ENCODE peak calls at places on chromosomes 11 and 22, in eight cellular contexts. V is AG04450; L is left colon; T is dorsolateral prefrontal cortex; Z is stimulated activated CD4-positive, alpha-beta T cell treated with anti-CD3 and anti-CD28 coated beads, Interleukin-1b, Interleukin-23, amount 100 ng/mL, for 4 hours; H is SK-N-SH; K is NCI-H774; D is GM23338. W is an unnamed sample.

GRCh38 chr11:76371170-76371569 is 9.8 kb downstream of the THAP12 start:
- DNase-seq in V (peak), D (no peak), K (no peak), Z (no peak), T (no peak), L (no peak), H (no peak), W (peak)

GRCh38 chr11:109421981-109422590 is at the start of gene C11orf87:
- DNase-seq in H (peak), T (peak), Z (no peak), L (no peak), D (peak), V (no peak), K (peak), W (no peak)

GRCh38 chr11:64306876-64307622 is 1.7 kb downstream of the ESRRA start:
- DNase-seq in D (no peak), H (no peak), L (peak), T (no peak), K (no peak), V (no peak), Z (no peak), W (no peak)

GRCh38 chr11:15034687-15035267 is 38.6 kb upstream of the CALCB start:
- DNase-seq in K (no peak), Z (no peak), D (no peak), H (no peak), V (no peak), L (no peak), T (no peak), W (no peak)

GRCh38 chr11:113817162-113817561 is 37.6 kb downstream of the CLDN25 start:
- DNase-seq in K (no peak), H (no peak), D (no peak), V (no peak), L (no peak), T (no peak), Z (no peak), W (no peak)

GRCh38 chr22:39900306-39901227 is at the start of gene GRAP2:
- DNase-seq in H (no peak), V (no peak), K (no peak), D (no peak), L (no peak), Z (no peak), T (no peak), W (no peak)

GRCh38 chr11:124896821-124897391 is 759 bp downstream of the ROBO4 start:
- DNase-seq in Z (no peak), L (no peak), K (no peak), D (no peak), H (peak), V (no peak), T (no peak), W (no peak)

GRCh38 chr11:25983280-25983679 is 348.6 kb upstream of the ANO3 start:
- DNase-seq in L (no peak), Z (no peak), K (no peak), T (no peak), D (no peak), V (no peak), H (no peak), W (no peak)

GRCh38 chr11:130651266-130651855 is 202.9 kb downstream of the ADAMTS15 start:
- DNase-seq in T (no peak), H (no peak), K (no peak), V (no peak), Z (no peak), D (no peak), L (no peak), W (no peak)

GRCh38 chr11:11998091-11998781 is 10.2 kb downstream of the DKK3 start:
- DNase-seq in D (no peak), H (no peak), L (no peak), T (no peak), V (peak), K (no peak), Z (no peak), W (no peak)

GRCh38 chr11:102783720-102784119 is 3.3 kb upstream of the MMP10 start:
- DNase-seq in D (no peak), L (no peak), Z (no peak), V (no peak), K (peak), H (no peak), T (no peak), W (peak)

GRCh38 chr11:61160487-61161189 is 588 bp downstream of the VPS37C start:
- DNase-seq in H (no peak), Z (no peak), L (no peak), V (no peak), K (no peak), D (no peak), T (no peak), W (no peak)

GRCh38 chr11:12845739-12846358 is 163.3 kb upstream of the RASSF10 start:
- DNase-seq in H (peak), L (peak), T (peak), K (peak), Z (no peak), D (peak), V (peak), W (no peak)

GRCh38 chr22:37197451-37198289 is 9.6 kb upstream of the C1QTNF6 start:
- DNase-seq in H (no peak), L (peak), D (no peak), T (no peak), V (no peak), Z (no peak), K (no peak), W (peak)

GRCh38 chr11:131776211-131776610 is 405.8 kb downstream of the NTM start:
- DNase-seq in L (no peak), T (peak), Z (no peak), H (no peak), D (no peak), K (no peak), V (no peak), W (no peak)

GRCh38 chr22:34943830-34944229 is 122.1 kb upstream of the ISX start:
- DNase-seq in L (no peak), H (no peak), K (no peak), D (peak), T (no peak), V (no peak), Z (no peak), W (no peak)

GRCh38 chr11:70521475-70522260 is 123.3 kb downstream of the CTTN start:
- DNase-seq in V (no peak), D (no peak), Z (no peak), K (no peak), H (peak), L (no peak), T (peak), W (no peak)

GRCh38 chr11:73263640-73264039 is 8.5 kb upstream of the P2RY6 start:
- DNase-seq in H (no peak), D (no peak), T (no peak), Z (no peak), L (no peak), K (no peak), V (no peak), W (no peak)

GRCh38 chr11:1083621-1084551 is 9.2 kb downstream of the MUC2 start:
- DNase-seq in T (no peak), V (no peak), D (no peak), Z (no peak), L (no peak), H (no peak), K (no peak), W (peak)

GRCh38 chr22:48870436-48870835 is 957.2 kb downstream of the BRD1 start:
- DNase-seq in K (no peak), L (no peak), H (no peak), Z (no peak), V (no peak), T (no peak), D (no peak), W (no peak)

GRCh38 chr11:118645066-118645715 is 34.3 kb downstream of the TREH start:
- DNase-seq in V (no peak), T (peak), H (no peak), L (no peak), Z (no peak), D (no peak), K (no peak), W (no peak)

GRCh38 chr22:23125512-23126103 is 16.2 kb downstream of the RSPH14 start:
- DNase-seq in T (no peak), L (no peak), K (no peak), H (no peak), V (no peak), D (no peak), Z (no peak), W (no peak)

GRCh38 chr11:97224396-97224795 is 834.6 kb downstream of the JRKL start:
- DNase-seq in Z (no peak), H (no peak), T (no peak), D (no peak), L (no peak), V (no peak), K (no peak), W (no peak)

GRCh38 chr11:72924568-72925190 is 110.5 kb downstream of the ATG16L2 start:
- DNase-seq in K (peak), V (no peak), D (no peak), H (peak), Z (no peak), T (no peak), L (no peak), W (no peak)

GRCh38 chr11:77361184-77361583 is 59.7 kb upstream of the GDPD4 start:
- DNase-seq in V (no peak), D (peak), T (no peak), K (no peak), Z (no peak), H (no peak), L (no peak), W (no peak)

GRCh38 chr11:73645972-73646631 is at the start of gene PLEKHB1:
- DNase-seq in V (no peak), H (no peak), L (no peak), D (peak), Z (no peak), K (no peak), T (no peak), W (no peak)

GRCh38 chr11:75495749-75496641 is 29.7 kb downstream of the GDPD5 start:
- DNase-seq in K (no peak), H (peak), Z (no peak), T (no peak), D (peak), L (no peak), V (no peak), W (no peak)

GRCh38 chr11:60852060-60852638 is 3.6 kb downstream of the PTGDR2 start:
- DNase-seq in H (no peak), L (peak), K (no peak), D (peak), T (no peak), V (no peak), Z (no peak), W (no peak)

GRCh38 chr11:57318178-57318577 is 6.6 kb downstream of the TNKS1BP1 start:
- DNase-seq in V (no peak), L (no peak), Z (no peak), K (no peak), D (no peak), H (no peak), T (no peak), W (no peak)

GRCh38 chr11:65053826-65054503 is 4.4 kb downstream of the NAALADL1 start:
- DNase-seq in K (no peak), L (no peak), T (no peak), V (no peak), D (no peak), H (no peak), Z (no peak), W (no peak)